ENCODE peak calls at places on chromosomes 12 and 14, in four cellular contexts. U is A549, E is IMR-90, T is ovary. Y is an unnamed sample.

GRCh38 chr12:48818831-48819590 is 715 bp downstream of the CACNB3 start:
- DNase-seq in U (no peak), E (no peak), T (peak), Y (no peak)

GRCh38 chr12:47771304-47771703 is 1.7 kb upstream of the SLC48A1 start:
- DNase-seq in U (no peak), E (no peak), T (no peak), Y (no peak)

GRCh38 chr12:47221256-47222023 is 141.7 kb upstream of the AMIGO2 start:
- DNase-seq in U (peak), E (no peak), T (no peak), Y (no peak)

GRCh38 chr12:30063435-30063945 is 279.7 kb upstream of the TMTC1 start:
- DNase-seq in U (no peak), E (no peak), T (no peak), Y (no peak)

GRCh38 chr12:56162468-56163290 is 4.5 kb downstream of the MYL6 start:
- DNase-seq in U (no peak), E (no peak), T (no peak), Y (no peak)

GRCh38 chr12:34387711-34388635 is 365.7 kb downstream of the ALG10 start:
- DNase-seq in U (no peak), E (no peak), T (no peak), Y (no peak)

GRCh38 chr12:54602661-54603060 is 14.2 kb upstream of the PPP1R1A start:
- DNase-seq in U (no peak), E (no peak), T (no peak), Y (no peak)

GRCh38 chr14:91237219-91237618 is 7.3 kb downstream of the GPR68 start:
- DNase-seq in U (no peak), E (peak), T (no peak), Y (no peak)

GRCh38 chr14:92637228-92637627 is 111.2 kb downstream of the LGMN start:
- DNase-seq in U (no peak), E (peak), T (no peak), Y (no peak)

GRCh38 chr12:75724913-75725312 is 213.5 kb upstream of the KRR1 start:
- DNase-seq in U (peak), E (peak), T (no peak), Y (peak)

GRCh38 chr12:66217342-66217929 is 28.4 kb downstream of the IRAK3 start:
- DNase-seq in U (no peak), E (no peak), T (no peak), Y (no peak)

GRCh38 chr12:85866929-85867776 is 6.9 kb upstream of the NTS start:
- DNase-seq in U (peak), E (peak), T (no peak), Y (peak)

GRCh38 chr12:8031872-8032241 is 659 bp upstream of the FOXJ2 start:
- DNase-seq in U (no peak), E (no peak), T (no peak), Y (no peak)

GRCh38 chr12:11542599-11542998 is 106.9 kb upstream of the ETV6 start:
- DNase-seq in U (no peak), E (no peak), T (no peak), Y (no peak)

GRCh38 chr12:96427269-96427729 is 27.1 kb upstream of the CDK17 start:
- DNase-seq in U (peak), E (peak), T (no peak), Y (no peak)

GRCh38 chr14:56125772-56126411 is 7.7 kb downstream of the PELI2 start:
- DNase-seq in U (no peak), E (no peak), T (no peak), Y (peak)

GRCh38 chr12:34405286-34406227 is 383.3 kb downstream of the ALG10 start:
- DNase-seq in U (no peak), E (no peak), T (peak), Y (peak)

GRCh38 chr14:89015016-89015415 is 190.6 kb downstream of the TTC8 start:
- DNase-seq in U (no peak), E (no peak), T (no peak), Y (no peak)

GRCh38 chr12:12445165-12445881 is 88.4 kb downstream of the BORCS5 start:
- DNase-seq in U (no peak), E (no peak), T (no peak), Y (no peak)

DNA sequence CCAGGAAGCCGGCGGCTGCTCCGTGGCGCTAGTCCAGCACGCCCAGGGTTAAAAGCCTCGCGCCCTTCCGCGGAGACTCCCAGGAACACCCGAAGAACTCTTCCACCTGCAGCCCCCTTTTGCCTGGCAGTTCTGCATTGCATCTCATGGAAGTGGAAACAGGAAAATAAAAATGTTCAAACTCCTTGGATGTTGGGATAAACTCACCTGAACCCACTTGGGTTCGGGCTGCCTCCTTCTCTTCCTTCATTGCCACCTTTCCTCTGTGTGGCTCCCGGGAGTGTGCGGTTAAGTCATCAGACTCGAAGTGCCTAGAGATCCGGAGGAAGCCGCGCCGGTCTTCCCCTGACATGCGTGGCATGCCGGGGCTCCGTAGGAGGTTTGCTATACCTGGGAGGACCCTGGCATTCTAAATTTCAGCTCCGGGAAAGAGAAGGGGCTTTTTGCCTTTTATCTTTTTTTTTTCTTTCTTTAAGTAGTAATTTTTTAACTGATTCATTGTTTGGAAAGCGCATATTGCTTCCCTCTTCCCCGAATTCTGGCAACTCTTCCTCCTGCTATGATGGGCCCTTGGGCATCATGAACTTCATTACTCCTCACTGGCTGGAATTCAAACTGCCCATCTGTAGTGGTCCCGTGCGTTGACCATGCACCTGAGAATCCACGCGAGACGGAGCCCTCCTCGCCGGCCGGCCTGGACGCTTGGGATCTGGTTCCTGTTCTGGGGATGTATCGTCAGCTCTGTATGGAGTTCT is 931.5 kb downstream of the DIO2 start:
- DNase-seq in U (no peak), E (peak), T (no peak), Y (peak)
- H3K4me3 ChIP-seq in U (peak), E (peak), T (peak), Y (peak)

GRCh38 chr14:75980856-75981255 is 939 bp downstream of the TGFB3 start:
- DNase-seq in U (no peak), E (no peak), T (peak), Y (no peak)

GRCh38 chr14:75982724-75983358 is 1.0 kb upstream of the TGFB3 start:
- DNase-seq in U (peak), E (peak), T (peak), Y (peak)

GRCh38 chr14:75979641-75980422 is 2.0 kb downstream of the TGFB3 start:
- DNase-seq in U (no peak), E (no peak), T (peak), Y (no peak)

GRCh38 chr14:75981426-75981825 is 369 bp downstream of the TGFB3 start:
- DNase-seq in U (no peak), E (no peak), T (no peak), Y (peak)

GRCh38 chr14:75981826-75982723 is at the start of gene TGFB3:
- DNase-seq in U (peak), E (peak), T (peak), Y (peak)
- TF ChIP-seq POLR2A in U (no peak), E (peak), T (peak), Y (no peak)

GRCh38 chr12:91778938-91779400 is 366.7 kb downstream of the BTG1 start:
- DNase-seq in U (peak), E (peak), T (no peak), Y (no peak)

GRCh38 chr12:91781114-91781513 is 364.5 kb downstream of the BTG1 start:
- DNase-seq in U (no peak), E (peak), T (no peak), Y (no peak)

GRCh38 chr12:91777268-91777997 is 368.2 kb downstream of the BTG1 start:
- DNase-seq in U (peak), E (peak), T (no peak), Y (no peak)

GRCh38 chr12:91774471-91774921 is 371.1 kb downstream of the BTG1 start:
- DNase-seq in U (no peak), E (peak), T (peak), Y (no peak)

GRCh38 chr12:91778091-91778819 is 367.4 kb downstream of the BTG1 start:
- DNase-seq in U (no peak), E (peak), T (no peak), Y (peak)
- H3K4me3 ChIP-seq in U (no peak), E (no peak), T (no peak), Y (no peak)

GRCh38 chr12:68225576-68226476 is at the start of gene IL26:
- DNase-seq in U (no peak), E (no peak), T (no peak), Y (no peak)

GRCh38 chr12:68221497-68221896 is 4.1 kb downstream of the IL26 start:
- DNase-seq in U (no peak), E (no peak), T (no peak), Y (no peak)

GRCh38 chr12:68223067-68223747 is 2.4 kb downstream of the IL26 start:
- DNase-seq in U (peak), E (peak), T (peak), Y (peak)

GRCh38 chr12:68224613-68225285 is 861 bp downstream of the IL26 start:
- DNase-seq in U (no peak), E (peak), T (no peak), Y (no peak)

DNA sequence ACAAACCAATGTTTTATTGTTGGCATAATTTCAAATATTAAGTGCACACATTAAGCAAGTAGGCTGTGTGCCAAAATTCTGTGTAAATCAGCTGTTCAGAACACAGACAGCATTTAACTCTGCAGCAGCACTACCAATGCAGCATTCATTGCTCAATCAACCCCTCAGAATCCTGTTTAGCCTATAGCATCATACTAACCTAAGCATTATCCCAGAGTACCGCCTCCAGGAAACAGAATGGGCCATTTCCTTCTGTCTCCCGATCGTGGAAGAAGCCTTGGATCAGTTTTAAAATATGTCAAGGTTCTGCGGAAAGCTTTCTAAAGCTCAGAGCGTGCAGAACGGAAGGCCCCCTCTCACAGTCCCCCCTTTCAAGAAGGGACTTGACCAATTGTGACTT is 3.3 kb downstream of the IL26 start:
- DNase-seq in U (no peak), E (peak), T (no peak), Y (no peak)
- TF ChIP-seq POLR2A in U (no peak), E (no peak), T (no peak), Y (no peak)

DNA sequence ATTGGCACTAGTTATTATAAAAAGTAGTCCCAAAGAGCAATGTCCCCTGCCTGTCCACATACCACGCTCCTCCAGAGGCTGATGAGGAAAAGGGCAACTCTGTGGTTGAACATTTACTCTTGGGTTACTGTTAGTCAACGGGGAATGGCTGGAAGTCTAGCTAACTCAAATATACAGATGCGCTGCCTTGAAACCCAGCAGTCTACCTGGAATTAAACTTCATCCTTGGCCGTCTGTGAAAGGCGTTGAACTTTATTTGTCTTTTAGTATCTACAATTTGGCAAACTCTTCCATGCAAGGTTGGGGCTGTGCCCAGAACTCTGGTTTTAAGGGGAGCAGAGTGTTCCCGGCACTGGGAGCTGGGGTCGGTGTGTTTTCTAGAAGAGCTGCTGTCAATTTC is 3.9 kb upstream of the MEG3 start:
- DNase-seq in U (no peak), E (no peak), T (peak), Y (peak)
- H3K4me3 ChIP-seq in U (no peak), E (no peak), T (no peak), Y (no peak)

GRCh38 chr12:26124491-26125450 is at the start of gene BHLHE41:
- DNase-seq in U (peak), E (peak), T (peak), Y (peak)
- TF ChIP-seq POLR2A in U (no peak), E (no peak), T (peak), Y (peak)

GRCh38 chr12:113476093-113476986 is 4.7 kb upstream of the LHX5 start:
- DNase-seq in U (no peak), E (no peak), T (no peak), Y (no peak)
- H3K4me3 ChIP-seq in U (no peak), E (no peak), T (no peak), Y (no peak)

GRCh38 chr14:23953464-23954278 is at the start of gene DHRS4:
- DNase-seq in U (peak), E (peak), T (peak), Y (peak)
- TF ChIP-seq POLR2A in U (peak), E (peak), T (peak), Y (no peak)

GRCh38 chr14:74085828-74086227 is 1.1 kb downstream of the LIN52 start:
- DNase-seq in U (no peak), E (no peak), T (no peak), Y (no peak)
- H3K4me3 ChIP-seq in U (peak), E (no peak), T (peak), Y (no peak)